ENCODE peak calls at places on chromosomes 3 and 15, in nine cellular contexts. E, Z, J, F, Y, T, A, N and Q are unnamed samples.

GRCh38 chr3:55719508-55719907 is 232.4 kb upstream of the WNT5A start:
- DNase-seq in E (peak), Z (no peak), J (no peak), F (no peak), Y (no peak), T (no peak), A (no peak), N (no peak), Q (no peak)

GRCh38 chr15:36755341-36755740 is 175.9 kb downstream of the CDIN1 start:
- DNase-seq in E (no peak), Z (no peak), J (no peak), F (no peak), Y (no peak), T (no peak), A (no peak), N (no peak), Q (no peak)

GRCh38 chr3:182323126-182323727 is 470.1 kb upstream of the ATP11B start:
- DNase-seq in E (no peak), Z (no peak), J (no peak), F (no peak), Y (no peak), T (no peak), A (no peak), N (no peak), Q (peak)

GRCh38 chr3:131485116-131485515 is 17.7 kb downstream of the MRPL3 start:
- DNase-seq in E (no peak), Z (no peak), J (no peak), F (no peak), Y (no peak), T (no peak), A (no peak), N (no peak), Q (no peak)

GRCh38 chr15:67304778-67305177 is 50.2 kb downstream of the IQCH start:
- DNase-seq in E (no peak), Z (no peak), J (no peak), F (no peak), Y (no peak), T (no peak), A (no peak), N (no peak), Q (no peak)

GRCh38 chr15:28101201-28101600 is 2.1 kb upstream of the OCA2 start:
- DNase-seq in E (no peak), Z (no peak), J (no peak), F (no peak), Y (peak), T (no peak), A (no peak), N (no peak), Q (no peak)

GRCh38 chr3:93969443-93969842 is 4.3 kb downstream of the PROS1 start:
- DNase-seq in E (no peak), Z (no peak), J (peak), F (no peak), Y (no peak), T (peak), A (no peak), N (no peak), Q (no peak)

GRCh38 chr15:58179741-58180381 is 41.7 kb downstream of the AQP9 start:
- DNase-seq in E (no peak), Z (no peak), J (peak), F (no peak), Y (no peak), T (peak), A (no peak), N (no peak), Q (no peak)

GRCh38 chr15:66819084-66819483 is 117.0 kb downstream of the SMAD6 start:
- DNase-seq in E (no peak), Z (no peak), J (no peak), F (no peak), Y (no peak), T (no peak), A (no peak), N (no peak), Q (no peak)

GRCh38 chr15:40441736-40442531 is 1.2 kb downstream of the BAHD1 start:
- DNase-seq in E (no peak), Z (no peak), J (peak), F (no peak), Y (peak), T (no peak), A (peak), N (no peak), Q (no peak)

GRCh38 chr3:67000006-67000405 is 1.9 kb downstream of the KBTBD8 start:
- DNase-seq in E (no peak), Z (peak), J (peak), F (no peak), Y (no peak), T (peak), A (no peak), N (no peak), Q (no peak)

GRCh38 chr15:57732526-57733331 is 26.2 kb downstream of the POLR2M start:
- DNase-seq in E (peak), Z (peak), J (peak), F (peak), Y (no peak), T (peak), A (peak), N (no peak), Q (no peak)

GRCh38 chr3:194058189-194058571 is 77.8 kb upstream of the HES1 start:
- DNase-seq in E (no peak), Z (peak), J (peak), F (no peak), Y (peak), T (peak), A (peak), N (no peak), Q (peak)

GRCh38 chr3:85005947-85006346 is 47.2 kb downstream of the CADM2 start:
- DNase-seq in E (no peak), Z (no peak), J (no peak), F (peak), Y (no peak), T (no peak), A (no peak), N (no peak), Q (no peak)

GRCh38 chr3:9098716-9099675 is 135.7 kb upstream of the RAD18 start:
- DNase-seq in E (no peak), Z (no peak), J (no peak), F (peak), Y (no peak), T (no peak), A (no peak), N (no peak), Q (no peak)

GRCh38 chr3:4029135-4029534 is 229.9 kb downstream of the LRRN1 start:
- DNase-seq in E (no peak), Z (no peak), J (no peak), F (no peak), Y (no peak), T (no peak), A (no peak), N (no peak), Q (no peak)

GRCh38 chr3:17707813-17708543 is 34.5 kb downstream of the TBC1D5 start:
- DNase-seq in E (no peak), Z (no peak), J (no peak), F (no peak), Y (no peak), T (peak), A (no peak), N (no peak), Q (no peak)

GRCh38 chr15:89928421-89928820 is 15.7 kb upstream of the ARPIN start:
- DNase-seq in E (no peak), Z (no peak), J (no peak), F (no peak), Y (no peak), T (no peak), A (no peak), N (no peak), Q (no peak)

GRCh38 chr15:32994810-32995424 is 199.6 kb downstream of the FMN1 start:
- DNase-seq in E (no peak), Z (peak), J (peak), F (peak), Y (no peak), T (peak), A (no peak), N (no peak), Q (no peak)

GRCh38 chr3:155323063-155323666 is 29.7 kb upstream of the STRIT1 start:
- DNase-seq in E (no peak), Z (peak), J (peak), F (peak), Y (no peak), T (peak), A (no peak), N (no peak), Q (peak)

GRCh38 chr15:89112341-89112971 is 24.2 kb downstream of the ABHD2 start:
- DNase-seq in E (no peak), Z (no peak), J (peak), F (no peak), Y (no peak), T (peak), A (no peak), N (no peak), Q (no peak)

GRCh38 chr3:169118666-169119370 is 544.7 kb downstream of the MECOM start:
- DNase-seq in E (no peak), Z (no peak), J (peak), F (no peak), Y (no peak), T (peak), A (no peak), N (no peak), Q (no peak)

GRCh38 chr3:147161833-147162232 is 244.5 kb downstream of the ZIC4 start:
- DNase-seq in E (no peak), Z (peak), J (peak), F (peak), Y (no peak), T (no peak), A (no peak), N (no peak), Q (no peak)

GRCh38 chr3:170109579-170110293 is 71.8 kb downstream of the PHC3 start:
- DNase-seq in E (no peak), Z (no peak), J (no peak), F (no peak), Y (no peak), T (no peak), A (no peak), N (no peak), Q (no peak)

GRCh38 chr3:89113887-89114840 is 6.7 kb downstream of the EPHA3 start:
- DNase-seq in E (no peak), Z (peak), J (peak), F (peak), Y (peak), T (peak), A (peak), N (no peak), Q (peak)